ENCODE peak calls at places on chromosomes 16 and 17, in ten cellular contexts. B is testis; X is fibroblast of villous mesenchyme; C is hepatic stellate cell; E is BJ; N is stimulated activated CD8-positive, alpha-beta memory T cell treated with anti-CD3 and anti-CD28 coated beads, Interleukin-15, amount 100 ng/mL, for 24 hours; W is Right ventricle myocardium superior; T is EH; Y is fibroblast of mammary gland; Q is esophagus squamous epithelium. F is an unnamed sample.

GRCh38 chr16:85634747-85635544 is 21.8 kb downstream of the GSE1 start:
- DNase-seq in C (no peak), N (no peak), B (no peak), T (no peak), Y (no peak), E (no peak), W (no peak), X (no peak), Q (no peak), F (no peak)

GRCh38 chr17:78706271-78706915 is 75.7 kb downstream of the CYTH1 start:
- DNase-seq in T (no peak), E (no peak), B (no peak), C (no peak), Y (no peak), Q (no peak), N (no peak), X (no peak), W (no peak), F (no peak)

GRCh38 chr17:71208111-71208704 is 912.6 kb upstream of the SOX9 start:
- DNase-seq in T (peak), B (no peak), W (no peak), C (no peak), Q (no peak), Y (peak), X (peak), E (peak), N (no peak), F (peak)

GRCh38 chr17:57114085-57114673 is 29.1 kb downstream of the AKAP1 start:
- DNase-seq in E (no peak), N (peak), Y (peak), X (no peak), B (peak), T (peak), Q (no peak), W (peak), C (peak), F (peak)

GRCh38 chr17:81043725-81044427 is 8.9 kb downstream of the BAIAP2 start:
- DNase-seq in W (peak), T (peak), E (no peak), Q (no peak), B (no peak), N (no peak), Y (no peak), X (no peak), C (no peak), F (peak)

GRCh38 chr17:73691321-73691766 is 47.1 kb upstream of the SDK2 start:
- DNase-seq in C (no peak), W (no peak), B (no peak), Q (no peak), E (no peak), X (no peak), N (no peak), T (no peak), Y (no peak), F (no peak)

GRCh38 chr17:77498056-77498785 is 357.5 kb downstream of the SEC14L1 start:
- DNase-seq in N (no peak), W (no peak), T (no peak), Y (no peak), E (no peak), Q (no peak), X (no peak), B (peak), C (no peak), F (no peak)

GRCh38 chr17:50272246-50272645 is 2.0 kb upstream of the TMEM92 start:
- DNase-seq in B (no peak), X (no peak), Q (no peak), W (no peak), E (no peak), Y (no peak), N (no peak), C (peak), T (no peak), F (no peak)

GRCh38 chr16:1291576-1291974 is 17.9 kb upstream of the UBE2I start:
- DNase-seq in N (no peak), E (no peak), C (no peak), T (no peak), B (peak), W (no peak), X (no peak), Y (no peak), Q (no peak), F (no peak)

GRCh38 chr17:68433911-68434503 is 23.3 kb downstream of the WIPI1 start:
- DNase-seq in B (no peak), W (no peak), T (no peak), C (no peak), X (no peak), Y (no peak), E (no peak), N (no peak), Q (no peak), F (no peak)

GRCh38 chr17:65027305-65027704 is 29.2 kb downstream of the GNA13 start:
- DNase-seq in B (no peak), Y (peak), X (peak), T (peak), C (peak), N (no peak), E (no peak), Q (no peak), W (no peak), F (peak)

GRCh38 chr17:66420961-66421371 is 118.6 kb downstream of the PRKCA start:
- DNase-seq in B (no peak), C (no peak), T (peak), X (peak), E (no peak), Y (peak), Q (no peak), W (no peak), N (no peak), F (peak)

GRCh38 chr16:58236231-58236690 is 38.4 kb upstream of the CSNK2A2 start:
- DNase-seq in E (no peak), Q (no peak), X (peak), Y (peak), N (peak), B (peak), T (peak), C (peak), W (peak), F (peak)

GRCh38 chr17:38405654-38406053 is 22.6 kb upstream of the ARHGAP23 start:
- DNase-seq in Q (no peak), B (no peak), T (no peak), Y (no peak), N (no peak), X (no peak), W (no peak), E (no peak), C (no peak), F (no peak)